ENCODE peak calls at places on chromosome 12, in ten cellular contexts. O is central memory CD8-positive, alpha-beta T cell; H is Panc1; D is posterior cingulate gyrus; J is fibroblast of the aortic adventitia; P is stimulated activated CD4-positive, alpha-beta T cell treated with anti-CD3 and anti-CD28 coated beads, Interleukin-12 subunit alpha, Interleukin-12 subunit beta, amount 100 ng/mL, for 24 hours; U is ELF-1; Y is Daoy; A is AG04449; L is dermis blood vessel endothelial cell. K is an unnamed sample.

GRCh38 chr12:52263761-52264434 is 10.5 kb upstream of the KRT86 start:
- DNase-seq in O (no peak), H (no peak), D (no peak), J (no peak), P (no peak), U (no peak), Y (no peak), A (no peak), L (no peak), K (no peak)

GRCh38 chr12:45695035-45695434 is 34.5 kb upstream of the ARID2 start:
- DNase-seq in O (no peak), H (no peak), D (no peak), J (peak), P (no peak), U (no peak), Y (no peak), A (no peak), L (no peak), K (no peak)

GRCh38 chr12:39912211-39912980 is 193.5 kb downstream of the SLC2A13 start:
- DNase-seq in O (no peak), H (no peak), D (no peak), J (no peak), P (no peak), U (no peak), Y (no peak), A (no peak), L (no peak), K (peak)

GRCh38 chr12:94714378-94714777 is 64.0 kb upstream of the TMCC3 start:
- DNase-seq in O (no peak), H (no peak), D (no peak), J (peak), P (no peak), U (no peak), Y (peak), A (no peak), L (peak), K (peak)

GRCh38 chr12:41932470-41932991 is 212.1 kb downstream of the GXYLT1 start:
- DNase-seq in O (no peak), H (no peak), D (peak), J (peak), P (peak), U (peak), Y (peak), A (no peak), L (peak), K (peak)

GRCh38 chr12:109728921-109729836 is 15.6 kb downstream of the FAM222A start:
- DNase-seq in O (no peak), H (no peak), D (no peak), J (no peak), P (no peak), U (no peak), Y (no peak), A (no peak), L (no peak), K (no peak)

GRCh38 chr12:71014180-71014785 is 93.7 kb upstream of the PTPRR start:
- DNase-seq in O (no peak), H (no peak), D (no peak), J (peak), P (no peak), U (no peak), Y (peak), A (no peak), L (peak), K (peak)

GRCh38 chr12:62632521-62632920 is 165.9 kb downstream of the MON2 start:
- DNase-seq in O (no peak), H (no peak), D (peak), J (peak), P (peak), U (peak), Y (peak), A (no peak), L (no peak), K (no peak)

GRCh38 chr12:108564724-108565123 is 2.3 kb downstream of the ISCU start:
- DNase-seq in O (no peak), H (no peak), D (no peak), J (peak), P (no peak), U (no peak), Y (no peak), A (no peak), L (no peak), K (no peak)

GRCh38 chr12:112107728-112108447 is 695 bp downstream of the NAA25 start:
- DNase-seq in O (no peak), H (no peak), D (peak), J (no peak), P (no peak), U (peak), Y (peak), A (no peak), L (peak), K (no peak)

GRCh38 chr12:94873368-94874085 is 130.0 kb downstream of the NDUFA12 start:
- DNase-seq in O (no peak), H (no peak), D (no peak), J (no peak), P (no peak), U (peak), Y (peak), A (no peak), L (peak), K (no peak)

GRCh38 chr12:119129827-119130434 is 48.8 kb upstream of the HSPB8 start:
- DNase-seq in O (no peak), H (no peak), D (no peak), J (no peak), P (no peak), U (no peak), Y (no peak), A (no peak), L (no peak), K (no peak)

GRCh38 chr12:128073937-128074336 is 193.0 kb upstream of the TMEM132C start:
- DNase-seq in O (no peak), H (no peak), D (no peak), J (no peak), P (no peak), U (no peak), Y (no peak), A (no peak), L (no peak), K (no peak)

GRCh38 chr12:57451233-57451778 is 3.8 kb upstream of the INHBE start:
- DNase-seq in O (no peak), H (no peak), D (no peak), J (no peak), P (no peak), U (no peak), Y (no peak), A (no peak), L (no peak), K (no peak)

GRCh38 chr12:321606-322326 is 59.1 kb upstream of the SLC6A13 start:
- DNase-seq in O (no peak), H (no peak), D (no peak), J (peak), P (no peak), U (no peak), Y (no peak), A (no peak), L (peak), K (peak)

GRCh38 chr12:47377414-47378221 is 297.9 kb upstream of the AMIGO2 start:
- DNase-seq in O (no peak), H (no peak), D (peak), J (peak), P (no peak), U (peak), Y (peak), A (peak), L (peak), K (peak)

GRCh38 chr12:76545486-76545885 is 14.1 kb downstream of the OSBPL8 start:
- DNase-seq in O (no peak), H (no peak), D (no peak), J (no peak), P (no peak), U (no peak), Y (no peak), A (no peak), L (no peak), K (no peak)

GRCh38 chr12:89225808-89226368 is 126.4 kb downstream of the DUSP6 start:
- DNase-seq in O (no peak), H (no peak), D (no peak), J (peak), P (peak), U (peak), Y (peak), A (peak), L (peak), K (peak)

GRCh38 chr12:108833355-108833733 is 24.0 kb downstream of the SSH1 start:
- DNase-seq in O (no peak), H (no peak), D (no peak), J (peak), P (no peak), U (peak), Y (peak), A (peak), L (peak), K (peak)

GRCh38 chr12:24363177-24363754 is 413.8 kb upstream of the SOX5 start:
- DNase-seq in O (no peak), H (no peak), D (no peak), J (no peak), P (no peak), U (no peak), Y (peak), A (no peak), L (no peak), K (no peak)

GRCh38 chr12:67661311-67662011 is 12.9 kb downstream of the DYRK2 start:
- DNase-seq in O (no peak), H (no peak), D (no peak), J (peak), P (no peak), U (no peak), Y (peak), A (peak), L (no peak), K (peak)

GRCh38 chr12:90622431-90622830 is 332.5 kb downstream of the CCER1 start:
- DNase-seq in O (no peak), H (no peak), D (no peak), J (peak), P (no peak), U (no peak), Y (no peak), A (no peak), L (peak), K (no peak)